ENCODE peak calls at places on chromosomes 3 and 15, in five cellular contexts. E is heart left ventricle, A is A549, Z is upper lobe of right lung, B is body of pancreas. G is an unnamed sample.

GRCh38 chr15:29613951-29614382 is 208.3 kb downstream of the TJP1 start:
- DNase-seq in A (peak; percentile 87), Z (no peak), E (no peak), B (peak; percentile 31), G (no peak)

GRCh38 chr3:172644258-172644657 is 66.6 kb downstream of the NCEH1 start:
- DNase-seq in E (no peak), B (no peak), Z (no peak), A (no peak), G (no peak)

GRCh38 chr15:49255966-49256759 is 86.1 kb downstream of the GALK2 start:
- DNase-seq in Z (no peak), B (no peak), E (no peak), A (no peak), G (no peak)

GRCh38 chr3:116253511-116253910 is 191.8 kb downstream of the LSAMP start:
- DNase-seq in Z (no peak), A (no peak), B (no peak), E (no peak), G (no peak)

GRCh38 chr3:128572644-128573105 is 77.9 kb downstream of the RPN1 start:
- DNase-seq in E (no peak), Z (no peak), A (peak; percentile 34), B (no peak), G (no peak)

GRCh38 chr3:37054370-37054769 is 61.1 kb downstream of the MLH1 start:
- DNase-seq in Z (no peak), B (no peak), E (no peak), A (peak; percentile 7), G (no peak)

GRCh38 chr15:58510715-58511465 is 79.1 kb downstream of the LIPC start:
- DNase-seq in Z (no peak), E (no peak), A (no peak), B (no peak), G (no peak)

GRCh38 chr15:97099040-97099439 is 768.5 kb downstream of the NR2F2 start:
- DNase-seq in A (no peak), Z (no peak), E (no peak), B (no peak), G (no peak)

GRCh38 chr3:130929827-130930226 is 35.9 kb downstream of the ATP2C1 start:
- DNase-seq in B (no peak), Z (no peak), A (no peak), E (no peak), G (no peak)

GRCh38 chr3:10187944-10188343 is 23.2 kb downstream of the IRAK2 start:
- DNase-seq in Z (no peak), A (no peak), E (no peak), B (no peak), G (no peak)

GRCh38 chr3:174945276-174945675 is 86.1 kb downstream of the NAALADL2 start:
- DNase-seq in B (no peak), E (no peak), Z (no peak), A (no peak), G (no peak)

GRCh38 chr3:34008191-34008590 is 209.8 kb downstream of the PDCD6IP start:
- DNase-seq in B (no peak), A (no peak), Z (no peak), E (no peak), G (no peak)
- H3K4me3 ChIP-seq in B (no peak overlapping the region), A (no peak overlapping the region), Z (no peak overlapping the region), E (no peak overlapping the region), G (no peak overlapping the region)

DNA sequence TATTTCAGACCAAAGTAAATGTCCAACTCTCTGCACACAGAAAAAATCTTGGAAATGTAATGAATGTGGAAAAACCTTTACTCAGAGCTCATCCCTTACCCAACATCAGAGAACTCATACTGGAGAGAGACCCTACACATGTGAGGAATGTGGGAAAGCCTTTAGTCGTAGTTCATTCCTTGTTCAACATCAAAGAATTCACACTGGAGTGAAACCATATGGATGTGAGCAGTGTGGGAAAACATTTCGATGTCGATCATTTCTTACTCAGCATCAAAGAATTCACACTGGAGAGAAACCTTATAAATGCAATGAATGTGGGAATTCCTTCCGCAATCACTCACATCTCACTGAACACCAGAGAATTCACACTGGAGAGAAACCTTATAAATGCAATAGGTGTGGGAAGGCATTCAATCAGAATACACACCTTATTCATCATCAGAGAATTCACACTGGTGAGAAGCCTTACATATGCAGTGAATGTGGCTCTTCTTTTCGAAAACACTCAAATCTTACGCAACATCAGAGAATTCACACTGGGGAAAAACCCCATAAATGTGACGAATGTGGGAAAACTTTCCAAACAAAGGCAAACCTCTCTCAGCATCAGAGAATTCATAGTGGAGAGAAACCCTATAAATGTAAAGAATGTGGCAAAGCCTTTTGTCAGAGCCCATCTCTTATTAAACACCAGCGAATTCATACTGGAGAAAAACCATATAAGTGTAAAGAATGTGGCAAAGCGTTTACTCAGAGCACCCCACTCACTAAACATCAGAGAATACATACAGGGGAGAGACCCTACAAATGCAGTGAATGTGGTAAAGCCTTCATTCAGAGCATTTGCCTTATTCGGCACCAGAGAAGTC is 8.0 kb upstream of the ZNF501 start:
- DNase-seq in B (no peak), E (no peak), Z (no peak), A (peak; percentile 12), G (no peak)
- H3K9me3 ChIP-seq in B (no peaks in the 10 kb centered on the region), E (peaks cover 100% of the 10 kb centered on the region), Z (peaks cover 84% of the 10 kb centered on the region), A (peaks cover 88% of the 10 kb centered on the region), G (peaks cover 93% of the 10 kb centered on the region)

DNA sequence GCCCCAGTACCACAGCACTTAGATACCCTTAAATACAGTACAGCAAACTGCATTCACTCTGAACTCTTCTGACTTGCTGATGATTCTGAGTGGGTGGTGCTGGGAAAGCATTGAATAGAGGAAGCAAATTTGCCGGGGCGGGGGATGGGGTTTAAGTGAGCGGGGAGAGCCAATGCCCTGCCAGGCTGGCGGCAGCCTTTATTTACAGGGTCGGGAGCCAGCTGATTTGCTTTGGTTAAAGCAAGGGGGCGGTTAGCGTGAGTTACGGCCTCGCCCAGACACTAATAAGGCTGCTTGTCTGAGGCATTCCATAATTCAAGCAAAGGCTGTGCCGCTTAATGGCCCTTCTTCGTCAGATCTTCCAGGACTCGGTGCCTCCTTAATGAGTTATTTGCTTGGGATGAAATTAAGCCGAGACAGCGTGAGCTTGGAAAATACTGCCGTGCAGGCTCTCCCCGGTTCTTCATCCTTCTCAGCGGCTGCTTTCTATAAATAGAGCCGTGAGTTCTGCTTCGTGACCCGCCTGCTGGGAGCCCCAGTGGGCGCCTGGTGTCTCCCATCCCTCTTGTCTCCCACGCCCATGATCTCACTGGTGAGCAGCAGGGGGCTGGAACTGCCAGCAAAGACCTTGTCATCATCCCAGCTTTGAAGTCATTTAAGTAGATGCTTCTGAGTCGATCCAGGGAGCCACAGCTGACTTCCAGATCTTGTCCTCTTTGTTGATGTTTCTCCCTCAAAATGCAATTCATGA is 25.8 kb downstream of the SPSB4 start:
- DNase-seq in Z (peak; percentile 79), B (peak; percentile 34), E (peak; percentile 56), A (no peak), G (peak; percentile 67)
- H3K4me1 ChIP-seq in Z (peaks cover 21% of the 10 kb centered on the region), B (peaks cover 68% of the 10 kb centered on the region), E (peaks cover 29% of the 10 kb centered on the region), A (no peaks in the 10 kb centered on the region), G (peaks cover 16% of the 10 kb centered on the region)

DNA sequence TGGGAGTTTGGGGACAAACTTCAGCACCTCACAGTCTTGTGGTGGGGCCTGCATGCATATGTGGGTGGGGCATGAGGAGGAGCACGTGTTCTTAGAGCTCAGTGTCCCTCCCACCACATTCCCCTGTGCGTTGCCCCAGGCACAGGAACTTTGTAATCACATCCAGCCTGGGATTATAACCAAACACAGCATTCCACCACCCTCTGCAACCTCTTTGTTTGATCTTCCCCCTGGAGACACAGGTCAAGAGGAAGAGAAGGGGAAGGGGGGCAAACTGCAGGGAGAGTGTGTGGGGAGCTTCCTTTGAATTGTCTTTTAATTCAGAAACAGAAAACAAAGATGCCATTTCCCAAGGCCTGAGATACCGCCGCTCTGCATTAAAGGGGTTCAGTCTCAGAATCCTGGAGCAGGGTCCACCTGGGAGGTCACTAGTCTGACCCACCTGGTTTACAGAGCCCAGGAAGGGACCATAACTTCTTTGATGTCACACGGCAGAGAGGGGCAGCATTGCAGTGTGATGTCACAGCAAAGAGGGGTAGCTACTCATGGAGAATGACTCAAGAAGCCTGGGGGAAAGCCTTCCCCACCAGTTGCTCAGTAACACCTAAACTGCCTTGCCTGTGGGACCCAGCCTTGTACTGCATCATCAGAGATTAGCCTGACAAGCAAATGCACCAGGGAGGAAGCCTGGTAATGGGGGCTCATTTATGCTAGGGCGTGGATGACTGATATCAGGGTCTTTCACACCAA is 106.3 kb upstream of the RNU6-1 start:
- DNase-seq in E (peak; percentile 37), B (no peak), Z (no peak), A (peak; percentile 89), G (no peak)
- H3K4me3 ChIP-seq in E (no peak overlapping the region), B (no peak overlapping the region), Z (no peak overlapping the region), A (no peak overlapping the region), G (no peak overlapping the region)

GRCh38 chr15:99057020-99057419 is 47.9 kb upstream of the SYNM start:
- DNase-seq in E (no peak), B (no peak), A (no peak), Z (no peak), G (no peak)

GRCh38 chr15:99057697-99058420 is 47.0 kb upstream of the SYNM start:
- DNase-seq in A (no peak), E (peak; percentile 76), Z (no peak), B (no peak), G (no peak)

GRCh38 chr15:99058421-99058870 is 46.4 kb upstream of the SYNM start:
- DNase-seq in Z (no peak), A (no peak), E (no peak), B (peak; percentile 29), G (peak; percentile 30)

GRCh38 chr15:99059010-99059981 is 45.6 kb upstream of the SYNM start:
- DNase-seq in B (peak; percentile 62), A (peak; percentile 78), E (peak; percentile 86), Z (peak; percentile 82), G (peak; percentile 94)

DNA sequence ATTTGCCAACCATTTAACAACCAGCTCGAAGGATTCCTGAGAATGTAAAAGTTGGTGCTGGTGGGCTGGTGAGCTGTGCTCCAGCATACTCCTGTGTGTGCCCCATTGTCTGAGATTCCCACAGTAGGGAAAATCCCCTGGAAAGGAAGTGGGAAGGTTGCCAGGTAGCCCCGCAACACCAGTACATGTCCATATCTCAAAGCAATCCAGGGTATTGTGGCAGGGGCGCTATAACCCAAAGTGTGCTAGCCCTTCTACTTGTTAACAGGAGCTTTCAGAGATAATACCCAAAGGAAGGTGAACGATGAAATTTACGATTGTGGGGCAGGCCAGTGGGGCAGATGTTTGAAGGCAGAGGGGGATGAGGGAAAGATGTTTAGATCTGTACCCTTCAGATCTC is 42.7 kb upstream of the SYNM start:
- DNase-seq in Z (no peak), A (no peak), B (no peak), E (no peak), G (no peak)
- H3K9me3 ChIP-seq in Z (no peaks in the 10 kb centered on the region), A (no peaks in the 10 kb centered on the region), B (no peaks in the 10 kb centered on the region), E (no peaks in the 10 kb centered on the region), G (no peaks in the 10 kb centered on the region)

G was measured in tibial artery.